ENCODE peak calls at places on chromosomes 16 and 17, in seven cellular contexts. One of them, this sample, is unnamed.

GRCh38 chr16:18072161-18072560 is 264.4 kb downstream of the NPIPA8 start:
- DNase-seq in NCI-H69: no peak
- DNase-seq in AG04450: no peak
- DNase-seq in glutamatergic neuron: no peak
- DNase-seq in stimulated activated CD4-positive, alpha-beta T cell treated with anti-CD3 and anti-CD28 coated beads, Interleukin-1b, Interleukin-23, amount 100 ng/mL, for 4 hours: no peak
- DNase-seq in epithelial cell of prostate: no peak
- DNase-seq in H9: no peak
- DNase-seq in this sample: no peak

GRCh38 chr16:72493681-72494415 is 321.9 kb upstream of the PMFBP1 start:
- DNase-seq in NCI-H69: no peak
- DNase-seq in AG04450: peak; percentile 2
- DNase-seq in glutamatergic neuron: no peak
- DNase-seq in stimulated activated CD4-positive, alpha-beta T cell treated with anti-CD3 and anti-CD28 coated beads, Interleukin-1b, Interleukin-23, amount 100 ng/mL, for 4 hours: no peak
- DNase-seq in epithelial cell of prostate: no peak
- DNase-seq in H9: no peak
- DNase-seq in this sample: no peak

GRCh38 chr17:72775914-72776313 is 316.6 kb downstream of the SLC39A11 start:
- DNase-seq in NCI-H69: peak; percentile 99
- DNase-seq in AG04450: no peak
- DNase-seq in glutamatergic neuron: peak; percentile 32
- DNase-seq in stimulated activated CD4-positive, alpha-beta T cell treated with anti-CD3 and anti-CD28 coated beads, Interleukin-1b, Interleukin-23, amount 100 ng/mL, for 4 hours: no peak
- DNase-seq in epithelial cell of prostate: no peak
- DNase-seq in H9: no peak
- DNase-seq in this sample: peak; percentile 99

GRCh38 chr17:75270218-75270965 is 639 bp downstream of the MIF4GD start:
- DNase-seq in NCI-H69: peak; percentile 85
- DNase-seq in AG04450: no peak
- DNase-seq in glutamatergic neuron: peak; percentile 72
- DNase-seq in stimulated activated CD4-positive, alpha-beta T cell treated with anti-CD3 and anti-CD28 coated beads, Interleukin-1b, Interleukin-23, amount 100 ng/mL, for 4 hours: peak; percentile 54
- DNase-seq in epithelial cell of prostate: no peak
- DNase-seq in H9: peak; percentile 82
- DNase-seq in this sample: peak; percentile 58

GRCh38 chr17:48335858-48336500 is 94.0 kb downstream of the SKAP1 start:
- DNase-seq in NCI-H69: peak; percentile 76
- DNase-seq in AG04450: peak; percentile 26
- DNase-seq in glutamatergic neuron: no peak
- DNase-seq in stimulated activated CD4-positive, alpha-beta T cell treated with anti-CD3 and anti-CD28 coated beads, Interleukin-1b, Interleukin-23, amount 100 ng/mL, for 4 hours: no peak
- DNase-seq in epithelial cell of prostate: no peak
- DNase-seq in H9: no peak
- DNase-seq in this sample: no peak

GRCh38 chr17:68718465-68718864 is 117.3 kb upstream of the FAM20A start:
- DNase-seq in NCI-H69: no peak
- DNase-seq in AG04450: no peak
- DNase-seq in glutamatergic neuron: no peak
- DNase-seq in stimulated activated CD4-positive, alpha-beta T cell treated with anti-CD3 and anti-CD28 coated beads, Interleukin-1b, Interleukin-23, amount 100 ng/mL, for 4 hours: no peak
- DNase-seq in epithelial cell of prostate: no peak
- DNase-seq in H9: no peak
- DNase-seq in this sample: no peak

GRCh38 chr16:30528799-30529457 is 2.6 kb upstream of the ZNF768 start:
- DNase-seq in NCI-H69: no peak
- DNase-seq in AG04450: no peak
- DNase-seq in glutamatergic neuron: no peak
- DNase-seq in stimulated activated CD4-positive, alpha-beta T cell treated with anti-CD3 and anti-CD28 coated beads, Interleukin-1b, Interleukin-23, amount 100 ng/mL, for 4 hours: no peak
- DNase-seq in epithelial cell of prostate: no peak
- DNase-seq in H9: no peak
- DNase-seq in this sample: no peak

GRCh38 chr17:83079340-83079747 is at the start of gene METRNL:
- DNase-seq in NCI-H69: peak; percentile 64
- DNase-seq in AG04450: no peak
- DNase-seq in glutamatergic neuron: peak; percentile 83
- DNase-seq in stimulated activated CD4-positive, alpha-beta T cell treated with anti-CD3 and anti-CD28 coated beads, Interleukin-1b, Interleukin-23, amount 100 ng/mL, for 4 hours: peak; percentile 54
- DNase-seq in epithelial cell of prostate: no peak
- DNase-seq in H9: peak; percentile 82
- DNase-seq in this sample: no peak

GRCh38 chr16:30766922-30767284 is 4.8 kb downstream of the RNF40 start:
- DNase-seq in NCI-H69: no peak
- DNase-seq in AG04450: no peak
- DNase-seq in glutamatergic neuron: no peak
- DNase-seq in stimulated activated CD4-positive, alpha-beta T cell treated with anti-CD3 and anti-CD28 coated beads, Interleukin-1b, Interleukin-23, amount 100 ng/mL, for 4 hours: no peak
- DNase-seq in epithelial cell of prostate: no peak
- DNase-seq in H9: no peak
- DNase-seq in this sample: no peak

GRCh38 chr16:57539072-57539796 is 2.9 kb upstream of the CCDC102A start:
- DNase-seq in NCI-H69: no peak
- DNase-seq in AG04450: no peak
- DNase-seq in glutamatergic neuron: no peak
- DNase-seq in stimulated activated CD4-positive, alpha-beta T cell treated with anti-CD3 and anti-CD28 coated beads, Interleukin-1b, Interleukin-23, amount 100 ng/mL, for 4 hours: no peak
- DNase-seq in epithelial cell of prostate: no peak
- DNase-seq in H9: no peak
- DNase-seq in this sample: no peak

GRCh38 chr16:50709061-50709695 is 15.8 kb downstream of the NOD2 start:
- DNase-seq in NCI-H69: no peak
- DNase-seq in AG04450: no peak
- DNase-seq in glutamatergic neuron: no peak
- DNase-seq in stimulated activated CD4-positive, alpha-beta T cell treated with anti-CD3 and anti-CD28 coated beads, Interleukin-1b, Interleukin-23, amount 100 ng/mL, for 4 hours: no peak
- DNase-seq in epithelial cell of prostate: no peak
- DNase-seq in H9: no peak
- DNase-seq in this sample: no peak

GRCh38 chr17:70913086-70913485 is 743.8 kb downstream of the KCNJ2 start:
- DNase-seq in NCI-H69: no peak
- DNase-seq in AG04450: no peak
- DNase-seq in glutamatergic neuron: no peak
- DNase-seq in stimulated activated CD4-positive, alpha-beta T cell treated with anti-CD3 and anti-CD28 coated beads, Interleukin-1b, Interleukin-23, amount 100 ng/mL, for 4 hours: no peak
- DNase-seq in epithelial cell of prostate: no peak
- DNase-seq in H9: no peak
- DNase-seq in this sample: no peak

GRCh38 chr16:57601801-57602478 is 26.5 kb upstream of the ADGRG1 start:
- DNase-seq in NCI-H69: peak; percentile 45
- DNase-seq in AG04450: no peak
- DNase-seq in glutamatergic neuron: no peak
- DNase-seq in stimulated activated CD4-positive, alpha-beta T cell treated with anti-CD3 and anti-CD28 coated beads, Interleukin-1b, Interleukin-23, amount 100 ng/mL, for 4 hours: no peak
- DNase-seq in epithelial cell of prostate: no peak
- DNase-seq in H9: no peak
- DNase-seq in this sample: no peak

GRCh38 chr16:2609827-2610470 is 72.1 kb downstream of the PDPK1 start:
- DNase-seq in NCI-H69: no peak
- DNase-seq in AG04450: no peak
- DNase-seq in glutamatergic neuron: no peak
- DNase-seq in stimulated activated CD4-positive, alpha-beta T cell treated with anti-CD3 and anti-CD28 coated beads, Interleukin-1b, Interleukin-23, amount 100 ng/mL, for 4 hours: no peak
- DNase-seq in epithelial cell of prostate: no peak
- DNase-seq in H9: no peak
- DNase-seq in this sample: no peak

GRCh38 chr17:50883850-50884291 is 17.7 kb upstream of the TOB1 start:
- DNase-seq in NCI-H69: no peak
- DNase-seq in AG04450: no peak
- DNase-seq in glutamatergic neuron: no peak
- DNase-seq in stimulated activated CD4-positive, alpha-beta T cell treated with anti-CD3 and anti-CD28 coated beads, Interleukin-1b, Interleukin-23, amount 100 ng/mL, for 4 hours: no peak
- DNase-seq in epithelial cell of prostate: no peak
- DNase-seq in H9: peak; percentile 24
- DNase-seq in this sample: no peak

GRCh38 chr17:4852504-4853075 is 19.4 kb downstream of the MINK1 start:
- DNase-seq in NCI-H69: peak; percentile 51
- DNase-seq in AG04450: peak; percentile 38
- DNase-seq in glutamatergic neuron: no peak
- DNase-seq in stimulated activated CD4-positive, alpha-beta T cell treated with anti-CD3 and anti-CD28 coated beads, Interleukin-1b, Interleukin-23, amount 100 ng/mL, for 4 hours: no peak
- DNase-seq in epithelial cell of prostate: peak; percentile 41
- DNase-seq in H9: no peak
- DNase-seq in this sample: no peak

GRCh38 chr17:1486802-1487695 is 5.4 kb downstream of the MYO1C start:
- DNase-seq in NCI-H69: peak; percentile 81
- DNase-seq in AG04450: no peak
- DNase-seq in glutamatergic neuron: peak; percentile 84
- DNase-seq in stimulated activated CD4-positive, alpha-beta T cell treated with anti-CD3 and anti-CD28 coated beads, Interleukin-1b, Interleukin-23, amount 100 ng/mL, for 4 hours: peak; percentile 60
- DNase-seq in epithelial cell of prostate: no peak
- DNase-seq in H9: peak; percentile 89
- DNase-seq in this sample: no peak

GRCh38 chr17:44210342-44211192 is 8.9 kb downstream of the UBTF start:
- DNase-seq in NCI-H69: peak; percentile 31
- DNase-seq in AG04450: peak; percentile 71
- DNase-seq in glutamatergic neuron: peak; percentile 93
- DNase-seq in stimulated activated CD4-positive, alpha-beta T cell treated with anti-CD3 and anti-CD28 coated beads, Interleukin-1b, Interleukin-23, amount 100 ng/mL, for 4 hours: peak; percentile 87
- DNase-seq in epithelial cell of prostate: no peak
- DNase-seq in H9: peak; percentile 98
- DNase-seq in this sample: peak; percentile 75

GRCh38 chr17:11302395-11302932 is 61.5 kb downstream of the SHISA6 start:
- DNase-seq in NCI-H69: no peak
- DNase-seq in AG04450: no peak
- DNase-seq in glutamatergic neuron: no peak
- DNase-seq in stimulated activated CD4-positive, alpha-beta T cell treated with anti-CD3 and anti-CD28 coated beads, Interleukin-1b, Interleukin-23, amount 100 ng/mL, for 4 hours: no peak
- DNase-seq in epithelial cell of prostate: no peak
- DNase-seq in H9: no peak
- DNase-seq in this sample: no peak

GRCh38 chr16:85798283-85798776 is 1.0 kb downstream of the EMC8 start:
- DNase-seq in NCI-H69: no peak
- DNase-seq in AG04450: no peak
- DNase-seq in glutamatergic neuron: no peak
- DNase-seq in stimulated activated CD4-positive, alpha-beta T cell treated with anti-CD3 and anti-CD28 coated beads, Interleukin-1b, Interleukin-23, amount 100 ng/mL, for 4 hours: no peak
- DNase-seq in epithelial cell of prostate: no peak
- DNase-seq in H9: no peak
- DNase-seq in this sample: no peak